ENCODE peak calls at places on chromosomes 3 and 15, in five cellular contexts. S, T, L, E and Y are unnamed samples.

GRCh38 chr15:70427120-70427519 is 329.4 kb upstream of the TLE3 start:
- DNase-seq in S (no peak), T (no peak), L (no peak), E (peak; percentile 7), Y (no peak)

GRCh38 chr3:55965776-55966175 is 478.7 kb upstream of the WNT5A start:
- DNase-seq in S (no peak), T (no peak), L (no peak), E (no peak), Y (no peak)

GRCh38 chr3:191440532-191440931 is 20.4 kb upstream of the PYDC2 start:
- DNase-seq in S (no peak), T (no peak), L (no peak), E (no peak), Y (no peak)

GRCh38 chr3:66763294-66763693 is 234.8 kb upstream of the KBTBD8 start:
- DNase-seq in S (no peak), T (no peak), L (peak; percentile 42), E (peak; percentile 92), Y (no peak)

GRCh38 chr3:52128118-52128683 is 26.0 kb downstream of the POC1A start:
- DNase-seq in S (no peak), T (peak; percentile 24), L (peak; percentile 71), E (peak; percentile 71), Y (peak; percentile 88)

GRCh38 chr15:62841891-62842559 is 200.5 kb upstream of the TPM1 start:
- DNase-seq in S (no peak), T (no peak), L (no peak), E (no peak), Y (no peak)

GRCh38 chr15:31439328-31439727 is 112.7 kb downstream of the KLF13 start:
- DNase-seq in S (no peak), T (no peak), L (peak; percentile 54), E (no peak), Y (peak; percentile 12)

GRCh38 chr15:31489801-31490646 is 163.4 kb downstream of the KLF13 start:
- DNase-seq in S (peak; percentile 26), T (no peak), L (peak; percentile 65), E (peak; percentile 54), Y (peak; percentile 21)

GRCh38 chr3:132222868-132223538 is 94.2 kb upstream of the ACP3 start:
- DNase-seq in S (no peak), T (no peak), L (no peak), E (no peak), Y (no peak)

GRCh38 chr3:187738400-187739124 is 6.7 kb downstream of the BCL6 start:
- DNase-seq in S (peak; percentile 57), T (peak; percentile 88), L (peak; percentile 91), E (peak; percentile 93), Y (peak; percentile 88)